ENCODE peak calls at places on chromosome 5, in five cellular contexts. One of them, this sample, is unnamed.

GRCh38 chr5:41835625-41836024 is 34.6 kb downstream of the OXCT1 start:
- DNase-seq in HepG2: no peak
- DNase-seq in GM12878: no peak
- DNase-seq in K562: no peak
- DNase-seq in H1: no peak
- DNase-seq in this sample: peak; percentile 9

GRCh38 chr5:124371121-124371706 is 375.2 kb downstream of the ZNF608 start:
- DNase-seq in HepG2: no peak
- DNase-seq in GM12878: no peak
- DNase-seq in K562: no peak
- DNase-seq in H1: no peak
- DNase-seq in this sample: no peak

GRCh38 chr5:38678079-38678478 is 121.6 kb upstream of the LIFR start:
- DNase-seq in HepG2: no peak
- DNase-seq in GM12878: no peak
- DNase-seq in K562: no peak
- DNase-seq in H1: no peak
- DNase-seq in this sample: no peak

GRCh38 chr5:151745071-151745705 is 13.2 kb downstream of the ATOX1 start:
- DNase-seq in HepG2: no peak
- DNase-seq in GM12878: peak; percentile 71
- DNase-seq in K562: no peak
- DNase-seq in H1: no peak
- DNase-seq in this sample: no peak

GRCh38 chr5:68333649-68334549 is 118.3 kb downstream of the PIK3R1 start:
- DNase-seq in HepG2: peak; percentile 13
- DNase-seq in GM12878: no peak
- DNase-seq in K562: peak; percentile 47
- DNase-seq in H1: no peak
- DNase-seq in this sample: no peak

GRCh38 chr5:71955718-71956117 is 151.6 kb upstream of the MAP1B start:
- DNase-seq in HepG2: no peak
- DNase-seq in GM12878: no peak
- DNase-seq in K562: peak; percentile 21
- DNase-seq in H1: no peak
- DNase-seq in this sample: no peak

GRCh38 chr5:140351609-140352334 is 5.4 kb upstream of the HBEGF start:
- DNase-seq in HepG2: peak; percentile 65
- DNase-seq in GM12878: no peak
- DNase-seq in K562: peak; percentile 68
- DNase-seq in H1: no peak
- DNase-seq in this sample: peak; percentile 66

GRCh38 chr5:175460126-175460525 is 16.1 kb upstream of the DRD1 start:
- DNase-seq in HepG2: no peak
- DNase-seq in GM12878: no peak
- DNase-seq in K562: no peak
- DNase-seq in H1: no peak
- DNase-seq in this sample: no peak

GRCh38 chr5:312845-313244 is 8.7 kb upstream of the AHRR start:
- DNase-seq in HepG2: no peak
- DNase-seq in GM12878: no peak
- DNase-seq in K562: no peak
- DNase-seq in H1: no peak
- DNase-seq in this sample: no peak

GRCh38 chr5:66247176-66247960 is 103.3 kb downstream of the SREK1 start:
- DNase-seq in HepG2: peak; percentile 7
- DNase-seq in GM12878: no peak
- DNase-seq in K562: no peak
- DNase-seq in H1: no peak
- DNase-seq in this sample: no peak

GRCh38 chr5:179608131-179608581 is 15.3 kb downstream of the HNRNPH1 start:
- DNase-seq in HepG2: no peak
- DNase-seq in GM12878: no peak
- DNase-seq in K562: no peak
- DNase-seq in H1: no peak
- DNase-seq in this sample: no peak

GRCh38 chr5:14587143-14587542 is 5.6 kb downstream of the OTULINL start:
- DNase-seq in HepG2: no peak
- DNase-seq in GM12878: no peak
- DNase-seq in K562: no peak
- DNase-seq in H1: no peak
- DNase-seq in this sample: no peak

GRCh38 chr5:132907161-132907560 is 33.7 kb downstream of the LEAP2 start:
- DNase-seq in HepG2: no peak
- DNase-seq in GM12878: no peak
- DNase-seq in K562: no peak
- DNase-seq in H1: no peak
- DNase-seq in this sample: no peak

GRCh38 chr5:177357459-177358332 is at the start of gene RGS14:
- DNase-seq in HepG2: no peak
- DNase-seq in GM12878: peak; percentile 77
- DNase-seq in K562: no peak
- DNase-seq in H1: no peak
- DNase-seq in this sample: no peak

GRCh38 chr5:151156732-151157402 is 712 bp downstream of the ANXA6 start:
- DNase-seq in HepG2: no peak
- DNase-seq in GM12878: no peak
- DNase-seq in K562: peak; percentile 21
- DNase-seq in H1: no peak
- DNase-seq in this sample: peak; percentile 62

GRCh38 chr5:63573402-63573801 is 388.8 kb downstream of the HTR1A start:
- DNase-seq in HepG2: no peak
- DNase-seq in GM12878: no peak
- DNase-seq in K562: no peak
- DNase-seq in H1: no peak
- DNase-seq in this sample: no peak

GRCh38 chr5:102975040-102975439 is 144.9 kb downstream of the GIN1 start:
- DNase-seq in HepG2: no peak
- DNase-seq in GM12878: no peak
- DNase-seq in K562: no peak
- DNase-seq in H1: no peak
- DNase-seq in this sample: no peak

GRCh38 chr5:152051499-152052454 is 127.1 kb upstream of the GLRA1 start:
- DNase-seq in HepG2: no peak
- DNase-seq in GM12878: no peak
- DNase-seq in K562: no peak
- DNase-seq in H1: peak; percentile 38
- DNase-seq in this sample: no peak

GRCh38 chr5:173926359-173926758 is 38.2 kb downstream of the CPEB4 start:
- DNase-seq in HepG2: no peak
- DNase-seq in GM12878: no peak
- DNase-seq in K562: no peak
- DNase-seq in H1: no peak
- DNase-seq in this sample: no peak

GRCh38 chr5:82356808-82357671 is 78.9 kb upstream of the RPS23 start:
- DNase-seq in HepG2: peak; percentile 93
- DNase-seq in GM12878: peak; percentile 40
- DNase-seq in K562: peak; percentile 77
- DNase-seq in H1: no peak
- DNase-seq in this sample: no peak

GRCh38 chr5:151205411-151205810 is 18.5 kb downstream of the CCDC69 start:
- DNase-seq in HepG2: no peak
- DNase-seq in GM12878: no peak
- DNase-seq in K562: no peak
- DNase-seq in H1: no peak
- DNase-seq in this sample: no peak

GRCh38 chr5:61991861-61992260 is 314.1 kb upstream of the KIF2A start:
- DNase-seq in HepG2: no peak
- DNase-seq in GM12878: no peak
- DNase-seq in K562: no peak
- DNase-seq in H1: no peak
- DNase-seq in this sample: no peak

GRCh38 chr5:24365406-24365805 is 279.4 kb downstream of the CDH10 start:
- DNase-seq in HepG2: no peak
- DNase-seq in GM12878: no peak
- DNase-seq in K562: no peak
- DNase-seq in H1: no peak
- DNase-seq in this sample: no peak

GRCh38 chr5:75706775-75707174 is 10.5 kb downstream of the POC5 start:
- DNase-seq in HepG2: no peak
- DNase-seq in GM12878: no peak
- DNase-seq in K562: peak; percentile 15
- DNase-seq in H1: no peak
- DNase-seq in this sample: no peak

GRCh38 chr5:139190125-139190524 is 8.0 kb downstream of the SIL1 start:
- DNase-seq in HepG2: no peak
- DNase-seq in GM12878: no peak
- DNase-seq in K562: no peak
- DNase-seq in H1: no peak
- DNase-seq in this sample: no peak

GRCh38 chr5:132060501-132061161 is at the start of gene IL3:
- DNase-seq in HepG2: no peak
- DNase-seq in GM12878: no peak
- DNase-seq in K562: no peak
- DNase-seq in H1: no peak
- DNase-seq in this sample: peak; percentile 3

GRCh38 chr5:157198277-157199058 is 17.8 kb downstream of the ITK start:
- DNase-seq in HepG2: no peak
- DNase-seq in GM12878: no peak
- DNase-seq in K562: no peak
- DNase-seq in H1: no peak
- DNase-seq in this sample: no peak

GRCh38 chr5:7759951-7760580 is 90.9 kb downstream of the CFAP90 start:
- DNase-seq in HepG2: no peak
- DNase-seq in GM12878: no peak
- DNase-seq in K562: no peak
- DNase-seq in H1: no peak
- DNase-seq in this sample: no peak

GRCh38 chr5:110356687-110357086 is 369.8 kb downstream of the TMEM232 start:
- DNase-seq in HepG2: no peak
- DNase-seq in GM12878: no peak
- DNase-seq in K562: no peak
- DNase-seq in H1: no peak
- DNase-seq in this sample: no peak

GRCh38 chr5:135215617-135215995 is 181.6 kb upstream of the PITX1 start:
- DNase-seq in HepG2: no peak
- DNase-seq in GM12878: no peak
- DNase-seq in K562: no peak
- DNase-seq in H1: no peak
- DNase-seq in this sample: no peak

GRCh38 chr5:135216813-135217154 is 182.2 kb downstream of the MACROH2A1 start:
- DNase-seq in HepG2: no peak
- DNase-seq in GM12878: no peak
- DNase-seq in K562: no peak
- DNase-seq in H1: no peak
- DNase-seq in this sample: no peak

GRCh38 chr5:135214897-135215616 is 181.0 kb upstream of the PITX1 start:
- DNase-seq in HepG2: no peak
- DNase-seq in GM12878: no peak
- DNase-seq in K562: no peak
- DNase-seq in H1: no peak
- DNase-seq in this sample: peak; percentile 3

GRCh38 chr5:135217669-135218485 is 181.2 kb downstream of the MACROH2A1 start:
- DNase-seq in HepG2: no peak
- DNase-seq in GM12878: no peak
- DNase-seq in K562: peak; percentile 55
- DNase-seq in H1: no peak
- DNase-seq in this sample: no peak

DNA sequence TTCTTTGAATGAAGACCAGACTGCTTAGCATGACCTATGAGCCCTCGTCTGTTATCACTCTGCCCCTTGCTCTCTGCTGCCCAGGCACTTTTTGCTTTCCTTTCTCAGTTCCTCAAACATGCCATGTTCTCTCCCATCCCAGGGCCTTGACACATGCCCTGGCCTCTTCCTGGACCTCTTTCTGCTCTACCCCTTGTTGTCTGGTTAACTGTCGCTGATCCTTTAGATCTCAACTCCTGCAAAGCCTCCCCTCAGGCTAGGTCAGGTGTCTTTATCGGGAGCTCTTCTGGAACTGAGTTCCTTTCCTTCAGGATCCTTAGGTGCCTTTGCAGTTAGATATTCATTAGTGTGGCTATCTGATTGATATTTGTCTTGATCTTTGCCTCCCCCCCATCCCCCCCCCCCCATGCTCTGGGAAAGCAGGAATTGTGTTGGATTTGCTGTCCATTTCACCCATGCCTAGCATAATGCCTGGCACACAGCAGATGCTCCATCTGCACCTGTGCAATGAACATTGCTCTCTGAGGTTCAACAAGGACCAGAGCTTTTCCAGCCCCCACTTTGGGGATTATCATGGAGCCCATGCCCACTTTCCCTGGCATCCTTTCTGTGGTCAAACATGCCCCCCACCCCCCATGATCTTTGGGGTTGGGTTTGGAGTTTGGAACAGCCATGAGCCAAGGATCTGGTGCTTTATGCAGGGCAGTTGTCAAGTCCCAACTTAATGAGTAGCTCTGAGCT is 182.2 kb upstream of the PITX1 start:
- DNase-seq in HepG2: no peak
- DNase-seq in GM12878: no peak
- DNase-seq in K562: no peak
- DNase-seq in H1: no peak
- DNase-seq in this sample: no peak
- TF ChIP-seq SIN3A in HepG2: no peak
- TF ChIP-seq SIN3A in GM12878: no peak
- TF ChIP-seq SIN3A in K562: no peak
- TF ChIP-seq SIN3A in H1: no peak
- TF ChIP-seq SIN3A in this sample: no peak

GRCh38 chr5:59062986-59063683 is 480.3 kb downstream of the RAB3C start:
- DNase-seq in HepG2: peak; percentile 68
- DNase-seq in GM12878: no peak
- DNase-seq in K562: no peak
- DNase-seq in H1: no peak
- DNase-seq in this sample: no peak
- H3K4me2 ChIP-seq in HepG2: peak overlapping the region; percentile 36
- H3K4me2 ChIP-seq in GM12878: no peak overlapping the region
- H3K4me2 ChIP-seq in K562: no peak overlapping the region
- H3K4me2 ChIP-seq in H1: no peak overlapping the region
- H3K4me2 ChIP-seq in this sample: no peak overlapping the region

GRCh38 chr5:94469889-94470288 is 148.5 kb downstream of the KIAA0825 start:
- DNase-seq in HepG2: no peak
- DNase-seq in GM12878: no peak
- DNase-seq in K562: no peak
- DNase-seq in H1: no peak
- DNase-seq in this sample: peak; percentile 55
- TF ChIP-seq EP300 in HepG2: no peak
- TF ChIP-seq EP300 in GM12878: no peak
- TF ChIP-seq EP300 in K562: no peak
- TF ChIP-seq EP300 in H1: no peak
- TF ChIP-seq EP300 in this sample: peak; percentile 100

DNA sequence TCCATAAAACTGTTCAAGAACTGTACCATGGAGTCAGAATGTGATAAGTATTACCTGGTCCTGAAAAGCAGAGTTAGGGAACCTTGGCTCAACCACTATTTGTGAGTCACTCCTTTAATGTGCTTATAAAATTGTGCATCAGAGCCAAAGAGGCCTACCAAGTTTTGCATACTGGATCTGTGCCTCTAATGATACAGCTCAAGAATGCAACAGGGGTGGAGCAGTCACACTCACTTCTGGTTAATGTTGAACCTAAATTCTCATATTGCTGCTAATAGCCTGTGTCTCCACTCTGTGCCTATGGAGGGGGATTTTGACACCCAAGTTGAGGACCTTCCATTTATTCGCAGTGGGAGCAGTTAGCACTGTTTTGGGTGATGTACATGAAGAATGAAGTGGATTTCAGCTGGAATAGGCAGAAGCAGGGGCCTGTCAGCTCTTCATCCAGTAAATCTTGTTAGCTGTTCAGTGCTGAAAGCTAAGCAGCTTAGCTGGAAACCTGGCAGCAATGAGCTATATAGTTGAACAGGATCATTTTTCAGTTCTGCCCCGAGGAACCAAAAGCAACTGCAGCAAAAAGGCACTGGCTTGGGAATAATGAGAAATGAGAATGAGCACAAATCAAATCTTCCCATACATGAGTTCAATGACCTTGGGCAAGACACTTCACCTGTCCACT is 9.7 kb downstream of the SH3TC2 start:
- DNase-seq in HepG2: no peak
- DNase-seq in GM12878: no peak
- DNase-seq in K562: no peak
- DNase-seq in H1: no peak
- DNase-seq in this sample: no peak
- TF ChIP-seq SIN3A in HepG2: no peak
- TF ChIP-seq SIN3A in GM12878: no peak
- TF ChIP-seq SIN3A in K562: no peak
- TF ChIP-seq SIN3A in H1: no peak
- TF ChIP-seq SIN3A in this sample: no peak